ENCODE peak calls at places on chromosome 18, in eight cellular contexts. Y, B, S, Q, H, Z, T and G are unnamed samples.

GRCh38 chr18:23553887-23554286 is 32.4 kb downstream of the NPC1 start:
- DNase-seq in Y (no peak), B (no peak), S (no peak), Q (no peak), H (no peak), Z (no peak), T (no peak), G (no peak)

GRCh38 chr18:46343940-46344372 is 239.8 kb downstream of the HAUS1 start:
- DNase-seq in Y (peak), B (peak), S (no peak), Q (peak), H (no peak), Z (peak), T (peak), G (no peak)

GRCh38 chr18:77081387-77081773 is 51.2 kb downstream of the MBP start:
- DNase-seq in Y (no peak), B (no peak), S (no peak), Q (no peak), H (peak), Z (peak), T (no peak), G (no peak)

GRCh38 chr18:74116628-74117554 is 30.7 kb downstream of the FBXO15 start:
- DNase-seq in Y (no peak), B (no peak), S (peak), Q (peak), H (peak), Z (peak), T (peak), G (peak)

GRCh38 chr18:35756506-35757117 is 175.1 kb downstream of the GALNT1 start:
- DNase-seq in Y (peak), B (peak), S (peak), Q (peak), H (peak), Z (peak), T (peak), G (no peak)

GRCh38 chr18:35386600-35387366 is 9.6 kb upstream of the ZNF396 start:
- DNase-seq in Y (peak), B (peak), S (peak), Q (peak), H (peak), Z (peak), T (peak), G (peak)

GRCh38 chr18:77118256-77119090 is 14.1 kb downstream of the MBP start:
- DNase-seq in Y (no peak), B (no peak), S (no peak), Q (no peak), H (no peak), Z (no peak), T (peak), G (no peak)

GRCh38 chr18:43312891-43313290 is 35.6 kb upstream of the SYT4 start:
- DNase-seq in Y (no peak), B (no peak), S (no peak), Q (no peak), H (no peak), Z (no peak), T (no peak), G (peak)

GRCh38 chr18:75173758-75174157 is 35.2 kb downstream of the PTGR3 start:
- DNase-seq in Y (no peak), B (no peak), S (no peak), Q (no peak), H (no peak), Z (peak), T (no peak), G (no peak)

GRCh38 chr18:66548747-66549146 is 55.1 kb downstream of the CDH19 start:
- DNase-seq in Y (no peak), B (no peak), S (peak), Q (no peak), H (no peak), Z (peak), T (no peak), G (no peak)

GRCh38 chr18:77061946-77062517 is 70.6 kb downstream of the MBP start:
- DNase-seq in Y (no peak), B (no peak), S (no peak), Q (no peak), H (no peak), Z (no peak), T (peak), G (no peak)

GRCh38 chr18:44691148-44691925 is 10.6 kb downstream of the SETBP1 start:
- DNase-seq in Y (no peak), B (no peak), S (no peak), Q (no peak), H (no peak), Z (no peak), T (no peak), G (peak)

GRCh38 chr18:73551211-73551610 is 596.4 kb downstream of the FBXO15 start:
- DNase-seq in Y (no peak), B (no peak), S (no peak), Q (no peak), H (no peak), Z (no peak), T (no peak), G (no peak)

GRCh38 chr18:41165625-41166024 is 789.4 kb upstream of the PIK3C3 start:
- DNase-seq in Y (no peak), B (no peak), S (no peak), Q (no peak), H (no peak), Z (no peak), T (no peak), G (no peak)

GRCh38 chr18:63949068-63949737 is at the start of gene HMSD:
- DNase-seq in Y (peak), B (peak), S (peak), Q (no peak), H (no peak), Z (no peak), T (peak), G (no peak)

GRCh38 chr18:34694611-34695165 is 15.4 kb upstream of the DTNA start:
- DNase-seq in Y (no peak), B (no peak), S (peak), Q (no peak), H (no peak), Z (no peak), T (no peak), G (no peak)

GRCh38 chr18:58362027-58362575 is 266.8 kb downstream of the ALPK2 start:
- DNase-seq in Y (no peak), B (no peak), S (no peak), Q (no peak), H (peak), Z (no peak), T (no peak), G (peak)

GRCh38 chr18:24195296-24196053 is 56.6 kb downstream of the CABYR start:
- DNase-seq in Y (no peak), B (no peak), S (no peak), Q (no peak), H (no peak), Z (no peak), T (no peak), G (no peak)

GRCh38 chr18:79465392-79465991 is 69.8 kb downstream of the NFATC1 start:
- DNase-seq in Y (no peak), B (no peak), S (no peak), Q (no peak), H (no peak), Z (peak), T (peak), G (no peak)

GRCh38 chr18:4510709-4511108 is 55.6 kb upstream of the DLGAP1 start:
- DNase-seq in Y (no peak), B (no peak), S (no peak), Q (no peak), H (no peak), Z (no peak), T (no peak), G (no peak)

GRCh38 chr18:69215151-69215550 is 185.5 kb upstream of the DOK6 start:
- DNase-seq in Y (no peak), B (no peak), S (peak), Q (no peak), H (no peak), Z (no peak), T (no peak), G (no peak)

GRCh38 chr18:3458952-3459853 is 9.2 kb downstream of the TGIF1 start:
- DNase-seq in Y (no peak), B (no peak), S (no peak), Q (no peak), H (no peak), Z (no peak), T (no peak), G (no peak)

GRCh38 chr18:23257686-23258565 is 122.6 kb downstream of the CABLES1 start:
- DNase-seq in Y (no peak), B (no peak), S (no peak), Q (no peak), H (no peak), Z (no peak), T (no peak), G (no peak)

GRCh38 chr18:74896390-74896991 is 298.8 kb downstream of the ZNF407 start:
- DNase-seq in Y (peak), B (no peak), S (peak), Q (no peak), H (no peak), Z (peak), T (peak), G (peak)

GRCh38 chr18:22188551-22189267 is 19.3 kb downstream of the GATA6 start:
- DNase-seq in Y (no peak), B (no peak), S (no peak), Q (no peak), H (no peak), Z (no peak), T (peak), G (no peak)

GRCh38 chr18:79871026-79871390 is 73.3 kb downstream of the KCNG2 start:
- DNase-seq in Y (no peak), B (no peak), S (no peak), Q (no peak), H (no peak), Z (no peak), T (peak), G (no peak)

GRCh38 chr18:4851301-4851700 is 345.8 kb downstream of the AKAIN1 start:
- DNase-seq in Y (no peak), B (no peak), S (no peak), Q (no peak), H (no peak), Z (no peak), T (no peak), G (no peak)

GRCh38 chr18:13232060-13232917 is 13.7 kb downstream of the LDLRAD4 start:
- DNase-seq in Y (no peak), B (no peak), S (no peak), Q (no peak), H (no peak), Z (no peak), T (peak), G (no peak)

GRCh38 chr18:50458366-50458765 is 83.5 kb downstream of the SKA1 start:
- DNase-seq in Y (no peak), B (no peak), S (no peak), Q (no peak), H (no peak), Z (no peak), T (no peak), G (no peak)

GRCh38 chr18:58785171-58785805 is 79.4 kb upstream of the ZNF532 start:
- DNase-seq in Y (no peak), B (no peak), S (no peak), Q (no peak), H (no peak), Z (no peak), T (no peak), G (peak)